ENCODE peak calls at places on chromosome 4, in five cellular contexts. Q is PC-9, G is GM12878, T is endothelial cell of umbilical vein, F is fibroblast of lung. I is an unnamed sample.

GRCh38 chr4:64144994-64145393 is 264.3 kb downstream of the TECRL start:
- DNase-seq in Q (no peak), F (no peak), T (no peak), G (no peak), I (no peak)

GRCh38 chr4:8907596-8908205 is 36.1 kb upstream of the HMX1 start:
- DNase-seq in F (no peak), T (no peak), Q (no peak), G (no peak), I (no peak)

GRCh38 chr4:7904108-7904516 is 35.5 kb downstream of the AFAP1 start:
- DNase-seq in G (no peak), T (peak; percentile 91), F (peak; percentile 97), Q (no peak), I (no peak)

GRCh38 chr4:16199132-16199531 is 27.1 kb downstream of the TAPT1 start:
- DNase-seq in Q (no peak), T (peak; percentile 51), G (no peak), F (peak; percentile 30), I (no peak)

GRCh38 chr4:184439856-184440592 is 34.3 kb downstream of the IRF2 start:
- DNase-seq in Q (no peak), G (no peak), T (no peak), F (peak; percentile 67), I (no peak)

GRCh38 chr4:123599061-123599919 is 202.7 kb downstream of the SPRY1 start:
- DNase-seq in T (no peak), Q (no peak), F (peak; percentile 41), G (no peak), I (no peak)

GRCh38 chr4:138919094-138919936 is 96.3 kb upstream of the NOCT start:
- DNase-seq in Q (peak; percentile 44), G (peak; percentile 11), T (peak; percentile 74), F (peak; percentile 61), I (no peak)

GRCh38 chr4:127268367-127268766 is 364.4 kb upstream of the INTU start:
- DNase-seq in Q (no peak), T (no peak), G (no peak), F (no peak), I (no peak)

GRCh38 chr4:2340272-2341061 is 78.0 kb downstream of the ZFYVE28 start:
- DNase-seq in F (no peak), G (no peak), T (no peak), Q (no peak), I (no peak)

GRCh38 chr4:150033937-150034336 is 44.3 kb upstream of the DCLK2 start:
- DNase-seq in Q (no peak), F (peak; percentile 75), G (no peak), T (peak; percentile 38), I (no peak)

GRCh38 chr4:8341691-8342090 is 72.1 kb downstream of the HTRA3 start:
- DNase-seq in T (no peak), F (no peak), G (no peak), Q (no peak), I (no peak)

GRCh38 chr4:53089940-53090729 is 228.0 kb downstream of the RASL11B start:
- DNase-seq in Q (no peak), F (no peak), G (no peak), T (no peak), I (no peak)

GRCh38 chr4:25981749-25982148 is 67.7 kb downstream of the SMIM20 start:
- DNase-seq in F (no peak), G (no peak), T (no peak), Q (no peak), I (no peak)

GRCh38 chr4:25654971-25655963 is at the start of gene SLC34A2:
- DNase-seq in Q (no peak), G (no peak), T (no peak), F (no peak), I (no peak)

GRCh38 chr4:186781032-186781917 is 57.6 kb upstream of the FAT1 start:
- DNase-seq in T (peak; percentile 20), Q (peak; percentile 56), G (no peak), F (peak; percentile 88), I (peak; percentile 75)

GRCh38 chr4:1351854-1352633 is 5.0 kb downstream of the UVSSA start:
- DNase-seq in Q (peak; percentile 67), G (peak; percentile 20), F (peak; percentile 56), T (peak; percentile 63), I (no peak)

GRCh38 chr4:121070696-121071639 is 1.4 kb downstream of the NDNF start:
- DNase-seq in Q (no peak), T (peak; percentile 13), F (peak; percentile 39), G (no peak), I (no peak)

GRCh38 chr4:156177941-156178340 is 224.3 kb upstream of the CTSO start:
- DNase-seq in Q (no peak), T (no peak), G (no peak), F (peak; percentile 67), I (no peak)

GRCh38 chr4:143441678-143442077 is 71.8 kb upstream of the SMARCA5 start:
- DNase-seq in Q (no peak), F (no peak), T (no peak), G (no peak), I (no peak)

GRCh38 chr4:48016141-48017107 is at the start of the genes CNGA1 and NIPAL1:
- DNase-seq in T (peak; percentile 63), F (peak; percentile 69), G (no peak), Q (peak; percentile 83), I (peak; percentile 38)

GRCh38 chr4:185665655-185666054 is 130.3 kb upstream of the PDLIM3 start:
- DNase-seq in T (no peak), G (no peak), Q (no peak), F (no peak), I (no peak)

GRCh38 chr4:164779811-164780216 is 25.9 kb downstream of the SMIM31 start:
- DNase-seq in T (peak; percentile 26), F (peak; percentile 45), G (peak; percentile 30), Q (no peak), I (no peak)

GRCh38 chr4:8763966-8764901 is 107.4 kb downstream of the HMX1 start:
- DNase-seq in G (no peak), F (no peak), T (no peak), Q (no peak), I (no peak)

GRCh38 chr4:853416-853781 is 27.5 kb upstream of the CPLX1 start:
- DNase-seq in T (no peak), Q (no peak), G (no peak), F (no peak), I (no peak)

GRCh38 chr4:24794111-24794860 is 1.1 kb upstream of the SOD3 start:
- DNase-seq in G (no peak), T (no peak), F (peak; percentile 86), Q (no peak), I (no peak)

GRCh38 chr4:1458581-1458980 is 52.3 kb upstream of the NKX1-1 start:
- DNase-seq in T (no peak), F (no peak), G (no peak), Q (no peak), I (no peak)

GRCh38 chr4:118973295-118973694 is 84.6 kb downstream of the SYNPO2 start:
- DNase-seq in G (no peak), F (peak; percentile 44), T (no peak), Q (no peak), I (no peak)

GRCh38 chr4:1508161-1509160 is 102.2 kb upstream of the NKX1-1 start:
- DNase-seq in Q (no peak), G (no peak), F (no peak), T (no peak), I (no peak)

GRCh38 chr4:149371021-149371420 is 444.6 kb downstream of the IQCM start:
- DNase-seq in T (peak; percentile 46), Q (no peak), G (no peak), F (peak; percentile 66), I (peak; percentile 2)

GRCh38 chr4:664713-665231 is 9.3 kb downstream of the ATP5ME start:
- DNase-seq in F (no peak), T (no peak), G (no peak), Q (no peak), I (no peak)

GRCh38 chr4:11138964-11139363 is 289.7 kb downstream of the HS3ST1 start:
- DNase-seq in Q (no peak), T (no peak), F (no peak), G (peak; percentile 5), I (no peak)

GRCh38 chr4:2125023-2125422 is 65.9 kb downstream of the NAT8L start:
- DNase-seq in G (no peak), T (no peak), F (no peak), Q (no peak), I (no peak)

GRCh38 chr4:8459867-8460453 is 19.4 kb downstream of the TRMT44 start:
- DNase-seq in F (no peak), G (no peak), Q (peak; percentile 81), T (no peak), I (no peak)

GRCh38 chr4:142126890-142127497 is 490.6 kb downstream of the IL15 start:
- DNase-seq in G (peak; percentile 13), F (peak; percentile 68), Q (peak; percentile 46), T (peak; percentile 89), I (peak; percentile 25)

GRCh38 chr4:155249036-155249566 is 40.7 kb downstream of the NPY2R start:
- DNase-seq in G (no peak), F (no peak), Q (no peak), T (no peak), I (no peak)

GRCh38 chr4:4914059-4914820 is 54.8 kb downstream of the MSX1 start:
- DNase-seq in T (no peak), F (peak; percentile 41), Q (no peak), G (no peak), I (no peak)

GRCh38 chr4:87865960-87866598 is 33.3 kb downstream of the MEPE start:
- DNase-seq in Q (peak; percentile 57), G (no peak), T (no peak), F (peak; percentile 72), I (no peak)

GRCh38 chr4:86556791-86557415 is 37.2 kb upstream of the PTPN13 start:
- DNase-seq in F (peak; percentile 36), T (peak; percentile 56), Q (no peak), G (no peak), I (no peak)

GRCh38 chr4:123616970-123617392 is 220.4 kb downstream of the SPRY1 start:
- DNase-seq in Q (no peak), G (no peak), F (peak; percentile 35), T (peak; percentile 81), I (no peak)

GRCh38 chr4:101000496-101000895 is 346.8 kb downstream of the PPP3CA start:
- DNase-seq in Q (no peak), G (no peak), F (peak; percentile 34), T (no peak), I (no peak)

GRCh38 chr4:43512253-43512652 is 619.7 kb downstream of the GRXCR1 start:
- DNase-seq in F (no peak), T (no peak), G (no peak), Q (no peak), I (no peak)
- H3K9me3 ChIP-seq in F (no peaks in the 10 kb centered on the region), T (no peaks in the 10 kb centered on the region), G (no peaks in the 10 kb centered on the region), Q (no peaks in the 10 kb centered on the region), I (peaks cover 2% of the 10 kb centered on the region)

DNA sequence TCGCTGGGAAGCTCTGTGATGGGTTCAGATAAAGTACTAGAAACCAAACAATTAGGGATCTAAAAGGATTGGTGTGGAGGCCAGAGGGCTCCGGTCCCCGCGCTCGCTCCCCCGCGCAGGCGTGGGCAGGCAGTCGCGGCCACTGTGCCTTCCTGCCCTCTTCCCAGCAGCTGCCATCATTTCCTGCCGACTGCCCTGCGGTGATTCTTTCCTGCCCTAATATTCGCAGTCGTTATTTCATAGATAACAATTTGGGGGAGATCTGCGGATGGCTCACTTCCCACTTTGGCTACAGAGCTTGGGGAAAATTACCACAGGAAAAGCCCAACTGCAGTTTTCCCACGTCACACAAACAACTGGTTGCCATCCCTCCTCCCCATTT is 2.2 kb downstream of the GRIA2 start:
- DNase-seq in T (peak; percentile 1), Q (no peak), G (no peak), F (peak; percentile 18), I (no peak)
- TF ChIP-seq EZH2 in T (no peak), Q (no peak), G (no peak), F (no peak), I (peak; percentile 38)

GRCh38 chr4:14667624-14668295 is 334.5 kb upstream of the CPEB2 start:
- DNase-seq in T (no peak), F (peak; percentile 3), Q (peak; percentile 77), G (no peak), I (no peak)
- H3K9me3 ChIP-seq in T (peaks cover 3% of the 10 kb centered on the region), F (no peaks in the 10 kb centered on the region), Q (no peaks in the 10 kb centered on the region), G (no peaks in the 10 kb centered on the region), I (no peaks in the 10 kb centered on the region)

GRCh38 chr4:105894570-105895323 is 524 bp upstream of the NPNT start:
- DNase-seq in T (no peak), F (peak; percentile 30), G (no peak), Q (no peak), I (no peak)
- TF ChIP-seq EZH2 in T (peak; percentile 6), F (peak; percentile 87), G (no peak), Q (no peak), I (peak; percentile 57)

I was measured in keratinocyte.